ENCODE peak calls at places on chromosome 12, in ten cellular contexts. A is GM23248, R is stomach, S is breast epithelium, J is aorta, L is HCT116, P is gastrocnemius medialis, I is heart left ventricle, D is suprapubic skin, C is right atrium auricular region. V is an unnamed sample.

GRCh38 chr12:109358154-109358869 is 10.6 kb downstream of the MYO1H start:
- DNase-seq in A (peak; percentile 45), R (no peak), J (no peak), I (no peak), P (no peak), L (no peak), C (no peak), D (no peak), S (no peak), V (no peak)

GRCh38 chr12:81078469-81079196 is 754 bp downstream of the ACSS3 start:
- DNase-seq in J (no peak), S (no peak), P (peak; percentile 50), D (no peak), C (no peak), I (no peak), R (no peak), A (peak; percentile 71), L (no peak), V (no peak)

GRCh38 chr12:66164349-66164821 is 5.4 kb downstream of the TMBIM4 start:
- DNase-seq in R (no peak), P (no peak), C (no peak), J (no peak), S (no peak), A (peak; percentile 58), L (no peak), D (no peak), I (no peak), V (no peak)

GRCh38 chr12:82625523-82625922 is 61.2 kb upstream of the TMTC2 start:
- DNase-seq in R (no peak), D (no peak), S (no peak), L (no peak), C (no peak), I (no peak), J (no peak), A (no peak), P (no peak), V (no peak)

GRCh38 chr12:3273409-3273853 is 196.3 kb downstream of the TSPAN9 start:
- DNase-seq in C (no peak), P (no peak), L (peak; percentile 7), R (no peak), S (no peak), D (no peak), A (peak; percentile 63), I (no peak), J (no peak), V (no peak)

GRCh38 chr12:106840217-106840616 is 65.7 kb downstream of the RIC8B start:
- DNase-seq in L (no peak), I (no peak), C (no peak), S (no peak), J (no peak), R (no peak), D (no peak), P (no peak), A (peak; percentile 34), V (no peak)

GRCh38 chr12:55676707-55677106 is 31.0 kb downstream of the ITGA7 start:
- DNase-seq in A (no peak), P (no peak), S (no peak), I (no peak), C (no peak), J (no peak), R (no peak), D (no peak), L (no peak), V (peak; percentile 12)

GRCh38 chr12:75658826-75659823 is 147.7 kb upstream of the KRR1 start:
- DNase-seq in A (peak; percentile 86), R (no peak), L (peak; percentile 85), J (no peak), D (no peak), S (no peak), I (no peak), P (no peak), C (no peak), V (no peak)

GRCh38 chr12:70724444-70724843 is 87.2 kb upstream of the PTPRB start:
- DNase-seq in L (peak; percentile 35), S (no peak), I (no peak), D (no peak), C (no peak), A (peak; percentile 19), J (no peak), P (no peak), R (no peak), V (no peak)

GRCh38 chr12:70719672-70720420 is 82.6 kb upstream of the PTPRB start:
- DNase-seq in I (peak; percentile 39), J (no peak), S (no peak), L (no peak), A (peak; percentile 64), C (no peak), R (no peak), P (peak; percentile 13), D (no peak), V (no peak)

GRCh38 chr12:70722584-70723343 is 85.5 kb upstream of the PTPRB start:
- DNase-seq in P (no peak), S (no peak), C (no peak), D (no peak), A (no peak), L (no peak), I (no peak), J (no peak), R (no peak), V (no peak)

GRCh38 chr12:70721216-70721615 is 84.0 kb upstream of the PTPRB start:
- DNase-seq in I (no peak), D (no peak), C (no peak), L (no peak), R (no peak), P (no peak), S (no peak), J (no peak), A (no peak), V (no peak)

DNA sequence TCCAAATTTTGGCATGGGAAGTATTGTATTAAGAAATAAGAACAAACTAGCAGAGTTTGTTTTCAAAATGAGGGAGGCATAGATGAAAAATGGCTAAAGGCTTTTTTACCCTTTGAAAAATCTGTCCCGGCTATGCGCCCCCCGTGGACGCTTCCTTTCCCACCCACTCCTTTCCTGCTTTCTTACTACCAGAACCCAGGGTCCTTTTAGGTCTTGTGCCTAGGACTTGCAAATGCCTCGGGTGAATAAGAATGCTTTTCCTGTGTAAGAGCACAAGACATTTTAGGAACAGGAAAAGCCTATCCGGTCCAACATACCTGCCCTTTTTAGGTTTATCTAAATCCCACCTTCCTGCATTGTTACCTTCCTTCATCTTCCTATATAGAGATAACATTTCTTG is 84.7 kb upstream of the PTPRB start:
- DNase-seq in P (no peak), S (no peak), L (no peak), J (no peak), D (no peak), C (no peak), A (no peak), I (no peak), R (no peak), V (no peak)
- H3K27ac ChIP-seq in P (peak overlapping the region; percentile 68), S (peak overlapping the region; percentile 8), L (no peak overlapping the region), J (no peak overlapping the region), D (no peak overlapping the region), C (peak overlapping the region; percentile 28), A (no peak overlapping the region), I (peak overlapping the region; percentile 79), R (no peak overlapping the region), V (peak overlapping the region; percentile 13)

DNA sequence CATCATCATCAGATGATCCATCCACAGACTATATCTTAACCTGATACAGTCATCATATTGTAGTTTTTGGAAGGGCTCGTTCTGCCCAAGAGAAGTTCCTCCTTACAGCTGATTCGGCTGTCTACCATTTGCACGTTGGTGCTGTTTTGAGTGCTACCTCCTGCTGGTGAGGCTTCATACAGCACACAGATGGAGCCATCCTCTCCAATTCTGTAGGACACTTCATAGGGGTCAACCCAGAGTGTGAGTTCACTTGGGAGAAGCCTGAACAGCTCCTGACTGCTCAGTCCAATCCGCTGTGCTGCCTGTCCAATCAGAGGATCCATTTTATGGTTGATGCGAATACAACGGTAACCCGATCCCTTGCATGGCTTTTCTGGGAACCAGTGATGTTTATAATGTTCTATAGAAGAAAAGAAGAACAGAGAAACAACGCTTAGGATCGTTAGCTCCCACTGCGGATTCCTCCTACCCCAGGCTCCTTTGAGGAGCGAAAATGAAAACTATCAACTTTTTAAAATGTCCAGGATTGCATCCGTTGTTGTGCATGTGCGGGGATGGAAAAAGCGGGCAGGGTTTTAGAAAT is 1.5 kb downstream of the BTG1 start:
- DNase-seq in I (peak; percentile 79), L (peak; percentile 66), A (peak; percentile 95), D (peak; percentile 79), R (peak; percentile 67), P (peak; percentile 70), C (peak; percentile 86), S (peak; percentile 56), J (no peak), V (peak; percentile 85)
- H3K27ac ChIP-seq in I (peak overlapping the region; percentile 97), L (peak overlapping the region; percentile 80), A (peak overlapping the region; percentile 90), D (peak overlapping the region; percentile 93), R (peak overlapping the region; percentile 100), P (peak overlapping the region; percentile 98), C (peak overlapping the region; percentile 99), S (peak overlapping the region; percentile 96), J (no peak overlapping the region), V (peak overlapping the region; percentile 97)

DNA sequence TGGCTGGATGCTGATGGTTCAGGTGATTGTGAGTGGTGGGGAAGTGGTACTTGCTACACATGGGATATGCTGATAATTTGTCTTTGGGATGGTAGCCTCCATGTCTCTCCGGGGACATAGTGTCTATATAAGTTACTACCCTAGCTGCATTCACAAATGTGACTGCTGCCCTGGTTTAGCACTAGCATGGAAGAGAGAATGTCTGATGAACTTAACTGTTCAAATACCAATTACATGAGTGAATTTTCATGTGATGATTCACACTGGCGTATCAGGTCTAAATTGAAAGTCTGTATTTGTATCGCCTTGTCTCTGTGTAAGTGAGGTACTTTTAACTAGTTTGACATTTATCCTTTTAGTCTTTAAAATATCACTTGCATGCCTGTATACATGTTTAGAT is 34.4 kb downstream of the ATF7IP start:
- DNase-seq in A (peak; percentile 61), I (no peak), R (no peak), J (no peak), S (no peak), C (no peak), D (no peak), P (no peak), L (no peak), V (no peak)
- H3K27ac ChIP-seq in A (peak overlapping the region; percentile 30), I (no peak overlapping the region), R (no peak overlapping the region), J (no peak overlapping the region), S (no peak overlapping the region), C (no peak overlapping the region), D (no peak overlapping the region), P (no peak overlapping the region), L (no peak overlapping the region), V (no peak overlapping the region)

GRCh38 chr12:99910342-99910741 is 74.4 kb downstream of the ANKS1B start:
- DNase-seq in P (no peak), I (no peak), S (no peak), R (no peak), C (no peak), D (no peak), J (no peak), A (peak; percentile 8), L (no peak), V (no peak)

GRCh38 chr12:99907210-99907609 is 77.5 kb downstream of the ANKS1B start:
- DNase-seq in A (no peak), I (no peak), J (no peak), C (no peak), R (no peak), D (no peak), S (no peak), L (no peak), P (no peak), V (no peak)

GRCh38 chr12:99911967-99912366 is 72.8 kb downstream of the ANKS1B start:
- DNase-seq in L (no peak), R (no peak), J (no peak), D (no peak), I (no peak), S (no peak), P (no peak), A (peak; percentile 47), C (no peak), V (no peak)

GRCh38 chr12:99914206-99914605 is 70.5 kb downstream of the ANKS1B start:
- DNase-seq in I (no peak), J (no peak), L (no peak), R (no peak), C (no peak), A (no peak), S (no peak), P (no peak), D (no peak), V (no peak)

GRCh38 chr12:99911076-99911475 is 73.7 kb downstream of the ANKS1B start:
- DNase-seq in S (no peak), A (peak; percentile 96), D (no peak), I (no peak), L (no peak), P (peak; percentile 61), R (no peak), C (peak; percentile 65), J (no peak), V (peak; percentile 75)
- H3K27ac ChIP-seq in S (peak overlapping the region; percentile 57), A (peak overlapping the region; percentile 53), D (no peak overlapping the region), I (peak overlapping the region; percentile 50), L (no peak overlapping the region), P (peak overlapping the region; percentile 76), R (no peak overlapping the region), C (no peak overlapping the region), J (no peak overlapping the region), V (peak overlapping the region; percentile 76)